ENCODE peak calls at places on chromosomes 11 and 22, in ten cellular contexts. Y, A, N, F, W, X, T, V, G and O are unnamed samples.

GRCh38 chr11:64085915-64086262 is 50.2 kb downstream of the FLRT1 start:
- DNase-seq in Y (no peak), A (no peak), N (no peak), F (no peak), W (no peak), X (no peak), T (no peak), V (no peak), G (no peak), O (no peak)

GRCh38 chr22:38730411-38730871 is 24.7 kb downstream of the GTPBP1 start:
- DNase-seq in Y (no peak), A (no peak), N (no peak), F (no peak), W (no peak), X (no peak), T (no peak), V (no peak), G (no peak), O (peak; percentile 11)

GRCh38 chr11:61061081-61061826 is 41.0 kb upstream of the CD5 start:
- DNase-seq in Y (no peak), A (no peak), N (peak; percentile 67), F (peak; percentile 9), W (no peak), X (no peak), T (no peak), V (no peak), G (no peak), O (no peak)

GRCh38 chr22:23396362-23397007 is 183.6 kb downstream of the IGLL1 start:
- DNase-seq in Y (no peak), A (no peak), N (no peak), F (no peak), W (no peak), X (no peak), T (no peak), V (no peak), G (no peak), O (no peak)

GRCh38 chr22:19773470-19774040 is 13.0 kb downstream of the TBX1 start:
- DNase-seq in Y (no peak), A (no peak), N (no peak), F (no peak), W (no peak), X (no peak), T (no peak), V (no peak), G (no peak), O (no peak)

GRCh38 chr22:28907311-28908008 is 24.1 kb downstream of the ZNRF3 start:
- DNase-seq in Y (no peak), A (no peak), N (no peak), F (no peak), W (no peak), X (no peak), T (no peak), V (no peak), G (no peak), O (peak; percentile 19)

GRCh38 chr22:31106651-31107205 is 640 bp downstream of the SELENOM start:
- DNase-seq in Y (peak; percentile 77), A (peak; percentile 36), N (peak; percentile 38), F (peak; percentile 56), W (no peak), X (no peak), T (no peak), V (no peak), G (peak; percentile 39), O (no peak)

GRCh38 chr11:10623797-10624761 is 55.6 kb upstream of the LYVE1 start:
- DNase-seq in Y (peak; percentile 56), A (no peak), N (peak; percentile 29), F (peak; percentile 58), W (no peak), X (no peak), T (no peak), V (peak; percentile 81), G (peak; percentile 83), O (peak; percentile 23)

GRCh38 chr11:130441726-130442125 is 6.7 kb upstream of the ADAMTS15 start:
- DNase-seq in Y (no peak), A (no peak), N (no peak), F (no peak), W (no peak), X (no peak), T (no peak), V (no peak), G (no peak), O (no peak)

GRCh38 chr11:33377852-33378385 is 120.7 kb downstream of the HIPK3 start:
- DNase-seq in Y (no peak), A (no peak), N (no peak), F (no peak), W (no peak), X (no peak), T (no peak), V (no peak), G (no peak), O (no peak)

GRCh38 chr11:1307998-1308744 is 1.3 kb downstream of the TOLLIP start:
- DNase-seq in Y (no peak), A (no peak), N (no peak), F (peak; percentile 31), W (no peak), X (no peak), T (no peak), V (no peak), G (no peak), O (peak; percentile 74)

GRCh38 chr11:111975076-111975806 is 38.1 kb downstream of the DIXDC1 start:
- DNase-seq in Y (peak; percentile 75), A (no peak), N (no peak), F (no peak), W (no peak), X (no peak), T (no peak), V (peak; percentile 57), G (no peak), O (peak; percentile 15)

GRCh38 chr11:117924631-117925170 is 4.5 kb downstream of the TMPRSS13 start:
- DNase-seq in Y (no peak), A (no peak), N (no peak), F (no peak), W (no peak), X (no peak), T (no peak), V (no peak), G (no peak), O (no peak)

GRCh38 chr11:113271551-113272245 is 42.7 kb upstream of the TTC12 start:
- DNase-seq in Y (no peak), A (no peak), N (no peak), F (no peak), W (no peak), X (no peak), T (no peak), V (no peak), G (no peak), O (no peak)
- TF ChIP-seq CTCF in Y (no peak), A (no peak), N (no peak), F (no peak), W (no peak), X (no peak), T (no peak), V (no peak), G (no peak), O (no peak)

DNA sequence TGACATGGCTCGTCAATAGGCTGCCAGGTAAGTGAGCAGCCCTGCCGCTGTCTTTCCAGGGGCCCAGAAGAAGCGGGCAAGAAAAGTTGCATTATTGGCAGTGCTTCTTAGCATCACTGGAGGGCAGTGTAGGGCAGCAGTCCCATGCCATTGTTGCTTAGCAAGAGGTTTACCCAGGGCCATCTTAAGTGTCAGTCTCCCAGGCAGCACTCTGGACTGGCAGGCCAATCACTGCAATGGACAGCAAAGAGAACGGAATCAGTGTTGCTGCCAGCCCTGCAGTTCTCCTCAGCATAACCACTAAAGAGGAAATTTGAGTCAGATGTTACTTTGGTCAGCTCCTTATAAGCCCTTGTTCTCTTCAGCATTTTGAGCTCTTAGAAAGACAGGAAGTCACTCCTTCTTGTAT is 13.4 kb upstream of the GRK2 start:
- DNase-seq in Y (peak; percentile 31), A (no peak), N (peak; percentile 46), F (peak; percentile 61), W (no peak), X (peak; percentile 63), T (no peak), V (peak; percentile 54), G (peak; percentile 58), O (no peak)
- TF ChIP-seq CTCF in Y (peak; percentile 43), A (peak; percentile 23), N (peak; percentile 18), F (peak; percentile 56), W (peak; percentile 17), X (peak; percentile 43), T (peak; percentile 22), V (peak; percentile 43), G (peak; percentile 51), O (peak; percentile 41)

DNA sequence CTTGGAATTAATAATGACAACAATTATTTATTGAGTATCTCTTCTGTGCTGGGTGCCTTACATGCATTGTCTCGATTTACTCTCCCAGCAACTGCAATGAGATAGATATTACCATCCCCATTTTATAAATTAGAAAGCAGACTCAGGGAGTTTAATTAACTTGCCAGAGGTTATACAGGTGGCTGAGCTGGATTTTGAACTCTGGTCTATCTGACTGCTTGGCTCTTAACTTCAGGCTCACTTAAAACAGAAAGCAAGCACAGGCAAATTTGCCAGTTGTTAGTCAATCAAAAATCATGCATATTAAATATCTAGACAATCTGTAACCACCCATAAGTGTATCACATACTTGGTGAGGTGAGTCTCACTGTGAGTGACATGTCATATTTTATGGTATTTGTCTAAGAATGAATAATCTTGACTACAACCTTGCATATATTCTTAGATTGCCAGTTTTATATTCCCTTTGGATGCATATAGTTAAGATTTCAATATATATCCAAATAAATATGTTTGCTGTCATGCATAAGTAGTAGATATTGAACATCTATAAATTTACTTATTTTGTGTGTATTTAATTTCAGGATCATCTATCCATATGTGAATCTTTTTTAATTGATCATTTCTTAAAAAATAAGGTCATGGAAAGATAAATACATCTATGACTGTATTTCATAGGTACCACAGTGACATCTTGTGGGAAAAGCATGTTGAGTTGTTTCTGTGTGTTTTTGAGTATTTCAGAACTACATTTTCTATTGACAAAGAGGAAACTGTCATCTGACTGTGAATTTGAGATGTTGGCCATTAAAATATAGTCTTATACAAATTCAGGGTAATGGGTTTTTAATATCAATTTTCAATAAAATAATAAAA is 112.0 kb upstream of the ARHGAP42 start:
- DNase-seq in Y (peak; percentile 52), A (no peak), N (peak; percentile 36), F (peak; percentile 76), W (no peak), X (no peak), T (no peak), V (peak; percentile 36), G (peak; percentile 57), O (no peak)
- TF ChIP-seq CTCF in Y (peak; percentile 45), A (no peak), N (peak; percentile 38), F (no peak), W (peak; percentile 22), X (peak; percentile 62), T (peak; percentile 41), V (peak; percentile 36), G (no peak), O (no peak)

DNA sequence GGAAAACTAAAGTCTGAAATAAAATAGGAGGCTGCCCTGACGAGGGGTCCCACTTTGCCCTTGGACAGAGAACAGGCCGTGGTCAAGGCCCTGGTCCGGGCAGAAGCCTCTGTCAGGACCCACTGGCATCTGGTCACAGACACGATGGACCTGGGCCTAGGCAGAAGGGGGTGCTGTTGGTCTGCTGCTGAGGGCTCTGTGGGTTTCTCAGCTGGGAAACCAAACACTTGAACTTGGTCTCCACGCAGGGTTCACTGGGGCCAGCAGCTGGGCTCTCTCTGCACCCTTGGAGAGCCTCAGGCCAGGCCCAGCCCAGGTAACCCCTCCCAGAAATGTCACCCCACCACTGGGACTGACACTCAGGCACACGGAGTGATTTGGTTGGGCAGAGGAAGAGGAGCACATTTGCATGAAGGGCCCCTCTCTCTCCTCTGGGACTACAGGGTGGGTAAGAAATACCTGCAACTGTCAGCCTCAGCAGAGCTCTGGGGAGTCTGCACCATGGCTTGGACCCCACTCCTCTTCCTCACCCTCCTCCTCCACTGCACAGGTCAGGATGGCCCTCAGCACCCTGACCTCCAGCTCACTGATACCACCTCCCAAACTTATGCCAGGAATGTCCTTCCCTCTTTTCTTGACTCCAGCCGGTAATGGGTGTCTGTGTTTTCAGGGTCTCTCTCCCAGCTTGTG is 48.1 kb upstream of the TOP3B start:
- DNase-seq in Y (no peak), A (no peak), N (peak; percentile 13), F (peak; percentile 65), W (peak; percentile 36), X (no peak), T (no peak), V (peak; percentile 61), G (peak; percentile 47), O (no peak)
- TF ChIP-seq CTCF in Y (peak; percentile 35), A (no peak), N (peak; percentile 17), F (peak; percentile 75), W (peak; percentile 36), X (peak; percentile 33), T (no peak), V (peak; percentile 78), G (peak; percentile 71), O (no peak)